ENCODE peak calls at places on chromosomes 13 and 19, in ten cellular contexts. B is ovary, X is tibial nerve, D is brain microvascular endothelial cell, G is PC-3, M is HL-60, Y is OCI-LY7, R is colonic mucosa, J is neural progenitor cell, W is adrenal gland. I is an unnamed sample.

GRCh38 chr13:79171131-79172061 is 234.7 kb downstream of the RBM26 start:
- DNase-seq in M (no peak), J (peak), B (no peak), G (no peak), R (no peak), Y (no peak), D (no peak), X (no peak), W (no peak), I (no peak)

GRCh38 chr19:5200844-5201243 is 139.8 kb downstream of the PTPRS start:
- DNase-seq in J (no peak), X (no peak), G (peak), B (no peak), R (no peak), M (no peak), D (no peak), W (no peak), Y (no peak), I (no peak)

GRCh38 chr13:48235100-48235813 is 2.3 kb downstream of the ITM2B start:
- DNase-seq in M (no peak), W (peak), B (no peak), X (no peak), G (peak), R (no peak), Y (peak), D (no peak), J (peak), I (peak)

GRCh38 chr13:44406617-44407016 is 33.0 kb downstream of the SERP2 start:
- DNase-seq in D (no peak), B (no peak), Y (no peak), G (no peak), R (no peak), W (no peak), M (no peak), X (no peak), J (no peak), I (no peak)

GRCh38 chr19:28396259-28396940 is 816.6 kb downstream of the UQCRFS1 start:
- DNase-seq in G (no peak), D (no peak), Y (no peak), J (peak), W (no peak), M (no peak), B (no peak), X (no peak), R (no peak), I (no peak)

GRCh38 chr19:58021541-58022282 is 12.1 kb upstream of the ZSCAN1 start:
- DNase-seq in M (no peak), G (no peak), Y (no peak), X (peak), W (peak), R (peak), J (peak), B (no peak), D (peak), I (peak)

GRCh38 chr19:13029893-13030292 is 34.6 kb downstream of the NFIX start:
- DNase-seq in W (no peak), J (peak), G (peak), B (no peak), M (no peak), X (no peak), Y (peak), D (no peak), R (no peak), I (no peak)

GRCh38 chr19:30029721-30030510 is 87.9 kb downstream of the URI1 start:
- DNase-seq in M (no peak), G (peak), Y (no peak), X (no peak), J (no peak), W (no peak), D (peak), R (no peak), B (no peak), I (no peak)

GRCh38 chr19:12788682-12789097 is 2.6 kb upstream of the JUNB start:
- DNase-seq in R (peak), D (peak), B (peak), J (peak), X (peak), Y (no peak), G (peak), W (peak), M (no peak), I (peak)

GRCh38 chr13:77415253-77416127 is 88.6 kb upstream of the MYCBP2 start:
- DNase-seq in M (no peak), R (no peak), X (no peak), B (no peak), J (no peak), D (no peak), G (no peak), Y (peak), W (no peak), I (peak)

GRCh38 chr13:33611016-33611805 is 206.7 kb upstream of the RFC3 start:
- DNase-seq in Y (no peak), B (peak), R (no peak), G (no peak), X (peak), M (no peak), W (peak), J (peak), D (peak), I (peak)

GRCh38 chr19:45515081-45515624 is 7.9 kb downstream of the VASP start:
- DNase-seq in M (peak), X (peak), D (no peak), Y (peak), G (no peak), B (no peak), J (no peak), W (peak), R (peak), I (no peak)

GRCh38 chr13:31824705-31825512 is 85.6 kb downstream of the RXFP2 start:
- DNase-seq in Y (peak), J (no peak), X (no peak), R (no peak), D (peak), W (no peak), G (peak), B (no peak), M (no peak), I (no peak)

GRCh38 chr13:61768175-61768574 is 352.5 kb upstream of the PCDH20 start:
- DNase-seq in Y (no peak), G (no peak), J (no peak), W (no peak), B (no peak), X (no peak), R (no peak), M (no peak), D (no peak), I (no peak)

GRCh38 chr13:38769526-38769925 is 82.6 kb downstream of the FREM2 start:
- DNase-seq in J (no peak), M (no peak), D (no peak), W (no peak), G (no peak), X (no peak), Y (no peak), B (no peak), R (no peak), I (no peak)

GRCh38 chr13:38766799-38767198 is 79.9 kb downstream of the FREM2 start:
- DNase-seq in B (no peak), D (no peak), M (no peak), Y (no peak), W (no peak), R (no peak), G (no peak), X (no peak), J (no peak), I (no peak)

GRCh38 chr13:38763446-38764381 is 76.8 kb downstream of the FREM2 start:
- DNase-seq in J (peak), Y (peak), X (no peak), D (peak), M (no peak), B (no peak), G (peak), R (no peak), W (peak), I (peak)

GRCh38 chr13:38767506-38768265 is 80.8 kb downstream of the FREM2 start:
- DNase-seq in W (no peak), Y (no peak), G (no peak), M (no peak), R (no peak), J (no peak), X (no peak), D (no peak), B (no peak), I (no peak)
- H3K27ac ChIP-seq in W (no peak), Y (no peak), G (no peak), M (no peak), R (no peak), J (no peak), X (no peak), D (no peak), B (no peak), I (no peak)

GRCh38 chr13:95115525-95115924 is 185.7 kb downstream of the ABCC4 start:
- DNase-seq in B (no peak), D (peak), G (peak), J (no peak), R (peak), W (no peak), X (no peak), M (no peak), Y (no peak), I (no peak)
- H3K27ac ChIP-seq in B (no peak), D (no peak), G (peak), J (peak), R (no peak), W (no peak), X (no peak), M (no peak), Y (no peak), I (no peak)

GRCh38 chr19:3580156-3580955 is 4.9 kb upstream of the GIPC3 start:
- DNase-seq in D (peak), R (no peak), M (no peak), B (no peak), X (no peak), W (peak), Y (no peak), J (no peak), G (peak), I (no peak)
- H3K27ac ChIP-seq in D (peak), R (peak), M (no peak), B (no peak), X (no peak), W (peak), Y (no peak), J (no peak), G (no peak), I (no peak)

DNA sequence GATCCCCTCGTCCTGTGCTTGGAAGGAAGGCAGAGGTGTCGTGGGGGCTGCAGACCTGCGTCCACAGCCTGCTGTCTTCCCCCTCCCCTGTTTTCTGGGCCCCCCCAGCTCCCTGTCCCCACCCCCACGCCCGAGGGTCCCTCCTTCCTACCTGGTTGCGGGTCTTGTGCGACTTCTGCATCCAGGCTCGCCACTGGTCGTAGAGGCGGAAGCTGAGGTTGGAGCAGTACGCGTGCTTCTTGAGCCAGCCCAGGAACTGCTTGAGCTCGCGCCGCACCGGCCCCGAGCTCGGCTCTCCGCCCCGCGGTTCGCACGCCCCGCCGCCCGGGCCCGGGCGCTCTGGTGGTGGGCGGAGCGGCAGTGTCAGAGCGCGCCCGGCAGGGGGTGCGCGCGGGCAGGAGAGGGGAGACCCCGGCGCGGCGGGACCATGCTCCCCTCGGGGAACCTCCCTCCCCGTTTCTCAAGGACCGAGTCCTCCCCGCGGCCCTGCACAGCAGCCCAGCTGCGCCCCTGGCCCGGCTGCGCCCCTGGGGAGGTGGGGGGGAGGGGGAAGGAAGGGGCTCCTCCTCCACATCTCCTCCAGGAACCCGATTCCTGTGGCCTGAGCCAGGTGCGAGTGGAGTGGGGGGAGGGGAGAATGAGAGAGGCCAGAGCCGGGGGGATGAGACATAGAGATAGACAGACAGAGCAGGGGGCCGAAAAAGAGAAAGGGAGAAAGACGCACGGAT is 5.7 kb downstream of the REX1BD start:
- DNase-seq in W (peak), Y (peak), J (peak), B (peak), R (peak), D (peak), X (peak), G (peak), M (peak), I (peak)
- H3K27ac ChIP-seq in W (peak), Y (peak), J (no peak), B (peak), R (no peak), D (no peak), X (no peak), G (no peak), M (no peak), I (no peak)

GRCh38 chr19:17237747-17238706 is 7.7 kb downstream of the NR2F6 start:
- DNase-seq in Y (no peak), X (no peak), W (no peak), J (no peak), B (no peak), M (no peak), R (no peak), D (no peak), G (no peak), I (no peak)

GRCh38 chr19:17236831-17237543 is 8.7 kb downstream of the NR2F6 start:
- DNase-seq in G (no peak), R (no peak), D (no peak), W (no peak), B (no peak), Y (no peak), X (no peak), J (no peak), M (no peak), I (no peak)

GRCh38 chr19:17235618-17236413 is 9.8 kb downstream of the OCEL1 start:
- DNase-seq in Y (peak), X (no peak), W (peak), J (peak), M (peak), B (peak), D (peak), R (peak), G (no peak), I (no peak)

GRCh38 chr19:17234911-17235617 is 9.0 kb downstream of the OCEL1 start:
- DNase-seq in Y (peak), G (peak), J (peak), W (no peak), R (peak), M (no peak), D (peak), B (peak), X (no peak), I (no peak)

GRCh38 chr19:17236414-17236716 is 9.4 kb downstream of the NR2F6 start:
- DNase-seq in X (no peak), J (no peak), W (peak), D (no peak), M (no peak), B (no peak), G (no peak), R (peak), Y (no peak), I (no peak)
- H3K27ac ChIP-seq in X (no peak), J (no peak), W (peak), D (no peak), M (no peak), B (peak), G (no peak), R (peak), Y (peak), I (no peak)

DNA sequence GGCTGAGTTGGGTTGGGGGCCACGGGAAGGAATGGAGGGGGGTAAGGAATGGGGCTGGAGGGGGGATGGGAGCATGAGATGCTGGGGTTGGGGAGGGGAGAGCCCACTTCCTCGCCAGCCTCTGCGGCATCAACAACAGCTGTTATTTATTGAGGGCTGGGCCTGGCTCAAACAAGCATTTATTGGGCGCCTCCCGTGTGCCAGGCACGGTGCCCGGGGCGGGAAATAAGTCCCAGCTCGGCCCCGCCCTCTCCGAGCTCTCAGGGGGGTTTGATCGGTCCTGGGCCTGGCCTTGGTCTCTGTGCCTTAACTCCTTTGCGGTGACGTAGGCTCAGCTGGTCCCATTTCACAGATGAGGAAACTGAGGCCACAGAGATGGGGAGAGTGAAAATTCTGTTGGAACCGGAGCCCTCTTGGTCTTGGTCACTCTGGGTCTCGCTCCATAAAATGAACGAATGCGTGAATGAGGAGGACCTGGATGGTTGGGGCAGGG is 922 bp upstream of the ADAMTS10 start:
- DNase-seq in Y (no peak), M (no peak), R (peak), G (no peak), D (no peak), X (no peak), J (no peak), B (peak), W (peak), I (no peak)
- H3K27ac ChIP-seq in Y (no peak), M (no peak), R (no peak), G (no peak), D (peak), X (no peak), J (no peak), B (peak), W (peak), I (no peak)

GRCh38 chr13:20191311-20191901 is 1.3 kb downstream of the GJB2 start:
- DNase-seq in B (no peak), G (peak), J (no peak), D (no peak), W (no peak), R (peak), X (no peak), Y (no peak), M (no peak), I (no peak)

GRCh38 chr13:20191902-20192469 is 752 bp downstream of the GJB2 start:
- DNase-seq in D (no peak), J (peak), R (peak), G (peak), B (no peak), Y (no peak), X (no peak), M (no peak), W (no peak), I (no peak)

GRCh38 chr13:20188649-20189553 is 3.8 kb downstream of the GJB2 start:
- DNase-seq in X (no peak), M (peak), D (no peak), R (peak), J (peak), B (no peak), W (no peak), G (no peak), Y (peak), I (no peak)

GRCh38 chr13:20192470-20193141 is at the start of gene GJB2:
- DNase-seq in W (no peak), M (no peak), J (peak), D (no peak), G (peak), Y (no peak), X (no peak), R (peak), B (no peak), I (no peak)

DNA sequence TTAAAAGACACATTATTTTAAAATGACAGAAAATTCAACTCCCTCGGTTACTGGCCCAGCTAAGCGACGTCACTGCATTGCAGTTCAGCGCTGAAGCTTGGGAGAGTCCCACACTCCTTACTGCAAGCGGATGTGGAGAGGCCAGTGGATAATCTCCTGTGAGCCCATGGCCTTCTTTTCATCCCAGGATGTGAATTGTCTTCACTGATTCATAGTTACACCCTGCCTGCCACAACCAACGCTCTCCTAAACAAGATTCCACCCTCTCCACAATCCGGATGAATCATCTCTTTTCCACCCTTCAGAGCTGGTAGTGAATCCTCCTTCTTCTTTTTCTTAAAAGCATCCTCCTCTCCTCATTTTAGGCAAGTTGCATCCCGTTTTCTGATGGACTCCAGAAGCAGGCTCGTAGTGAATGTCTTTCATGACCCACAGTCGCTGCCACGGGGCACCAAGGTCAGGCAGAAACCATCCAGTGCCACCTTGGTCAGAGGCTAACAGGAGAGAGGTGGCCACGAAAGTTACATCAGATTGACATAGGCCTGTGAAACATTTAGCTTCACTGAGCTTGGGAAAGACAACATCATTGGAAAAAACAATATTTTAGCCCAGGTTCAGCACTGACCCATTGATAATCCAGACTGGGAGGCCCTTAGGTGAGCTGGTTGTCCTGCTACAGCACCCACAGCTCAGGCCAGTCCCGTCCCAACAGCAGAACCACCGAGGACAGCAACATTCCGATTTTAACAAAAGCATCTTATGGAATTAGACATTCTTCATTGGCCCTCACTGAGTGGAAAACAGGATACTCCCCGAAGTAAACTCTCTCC is 2.0 kb downstream of the GJB2 start:
- DNase-seq in B (no peak), W (no peak), X (no peak), D (peak), Y (no peak), M (no peak), R (no peak), G (peak), J (no peak), I (peak)
- H3K27ac ChIP-seq in B (no peak), W (no peak), X (no peak), D (no peak), Y (no peak), M (no peak), R (peak), G (peak), J (no peak), I (no peak)

GRCh38 chr13:109481046-109481445 is 305.3 kb downstream of the IRS2 start:
- DNase-seq in G (no peak), J (no peak), W (peak), Y (no peak), R (no peak), M (no peak), X (no peak), D (peak), B (no peak), I (no peak)
- H3K27ac ChIP-seq in G (no peak), J (no peak), W (peak), Y (no peak), R (no peak), M (no peak), X (no peak), D (peak), B (no peak), I (no peak)

GRCh38 chr13:46129124-46129523 is 24.3 kb upstream of the CPB2 start:
- DNase-seq in M (no peak), Y (no peak), G (no peak), B (no peak), D (no peak), J (no peak), X (no peak), W (no peak), R (no peak), I (no peak)
- H3K27ac ChIP-seq in M (no peak), Y (no peak), G (no peak), B (no peak), D (no peak), J (no peak), X (no peak), W (no peak), R (no peak), I (no peak)

I was measured in SJCRH30.